ENCODE peak calls at places on chromosome 15, in six cellular contexts. One of them, this sample, is unnamed.

GRCh38 chr15:69475769-69476358 is 23.2 kb downstream of the RPLP1 start:
- DNase-seq in tibial nerve: peak
- DNase-seq in RWPE1: peak
- DNase-seq in glutamatergic neuron: peak
- DNase-seq in upper lobe of right lung: peak
- DNase-seq in HepG2: peak
- DNase-seq in this sample: no peak

GRCh38 chr15:68010366-68010765 is 43.7 kb upstream of the PIAS1 start:
- DNase-seq in HepG2: no peak
- DNase-seq in glutamatergic neuron: no peak
- DNase-seq in tibial nerve: no peak
- DNase-seq in upper lobe of right lung: no peak
- DNase-seq in RWPE1: no peak
- DNase-seq in this sample: no peak

GRCh38 chr15:89402406-89402805 is 67.8 kb upstream of the POLG start:
- DNase-seq in glutamatergic neuron: no peak
- DNase-seq in HepG2: no peak
- DNase-seq in tibial nerve: no peak
- DNase-seq in RWPE1: no peak
- DNase-seq in upper lobe of right lung: no peak
- DNase-seq in this sample: no peak

GRCh38 chr15:25689592-25689991 is 173.5 kb downstream of the ATP10A start:
- DNase-seq in HepG2: no peak
- DNase-seq in tibial nerve: no peak
- DNase-seq in RWPE1: no peak
- DNase-seq in glutamatergic neuron: no peak
- DNase-seq in upper lobe of right lung: peak
- DNase-seq in this sample: peak

GRCh38 chr15:65088643-65089021 is 12.1 kb downstream of the KBTBD13 start:
- DNase-seq in RWPE1: no peak
- DNase-seq in upper lobe of right lung: no peak
- DNase-seq in HepG2: peak
- DNase-seq in tibial nerve: no peak
- DNase-seq in glutamatergic neuron: no peak
- DNase-seq in this sample: no peak

GRCh38 chr15:90375071-90375470 is 13.0 kb upstream of the IQGAP1 start:
- DNase-seq in HepG2: no peak
- DNase-seq in RWPE1: no peak
- DNase-seq in glutamatergic neuron: no peak
- DNase-seq in upper lobe of right lung: no peak
- DNase-seq in tibial nerve: no peak
- DNase-seq in this sample: no peak

GRCh38 chr15:77898811-77899730 is 178.4 kb downstream of the TBC1D2B start:
- DNase-seq in RWPE1: no peak
- DNase-seq in tibial nerve: no peak
- DNase-seq in HepG2: no peak
- DNase-seq in glutamatergic neuron: peak
- DNase-seq in upper lobe of right lung: peak
- DNase-seq in this sample: peak

GRCh38 chr15:42048821-42049200 is 28.0 kb upstream of the PLA2G4E start:
- DNase-seq in tibial nerve: no peak
- DNase-seq in glutamatergic neuron: no peak
- DNase-seq in RWPE1: peak
- DNase-seq in upper lobe of right lung: no peak
- DNase-seq in HepG2: no peak
- DNase-seq in this sample: no peak

GRCh38 chr15:25051399-25052154 is 96.8 kb downstream of the SNRPN start:
- DNase-seq in glutamatergic neuron: no peak
- DNase-seq in tibial nerve: no peak
- DNase-seq in RWPE1: no peak
- DNase-seq in upper lobe of right lung: peak
- DNase-seq in HepG2: no peak
- DNase-seq in this sample: no peak

GRCh38 chr15:24764375-24765171 is 89.0 kb downstream of the NPAP1 start:
- DNase-seq in HepG2: no peak
- DNase-seq in glutamatergic neuron: no peak
- DNase-seq in RWPE1: no peak
- DNase-seq in upper lobe of right lung: no peak
- DNase-seq in tibial nerve: no peak
- DNase-seq in this sample: no peak

GRCh38 chr15:41949400-41950126 is 22.8 kb downstream of the EHD4 start:
- DNase-seq in upper lobe of right lung: no peak
- DNase-seq in HepG2: no peak
- DNase-seq in glutamatergic neuron: no peak
- DNase-seq in RWPE1: no peak
- DNase-seq in tibial nerve: no peak
- DNase-seq in this sample: no peak

GRCh38 chr15:66730168-66731014 is 28.4 kb downstream of the SMAD6 start:
- DNase-seq in upper lobe of right lung: no peak
- DNase-seq in tibial nerve: no peak
- DNase-seq in HepG2: no peak
- DNase-seq in glutamatergic neuron: no peak
- DNase-seq in RWPE1: no peak
- DNase-seq in this sample: no peak

GRCh38 chr15:76840830-76841460 is 64.2 kb downstream of the SCAPER start:
- DNase-seq in upper lobe of right lung: no peak
- DNase-seq in HepG2: peak
- DNase-seq in RWPE1: peak
- DNase-seq in glutamatergic neuron: no peak
- DNase-seq in tibial nerve: no peak
- DNase-seq in this sample: no peak

GRCh38 chr15:67125589-67126502 is 60.4 kb downstream of the SMAD3 start:
- DNase-seq in tibial nerve: peak
- DNase-seq in RWPE1: peak
- DNase-seq in upper lobe of right lung: no peak
- DNase-seq in glutamatergic neuron: no peak
- DNase-seq in HepG2: no peak
- DNase-seq in this sample: no peak

GRCh38 chr15:57319226-57319918 is 56.9 kb upstream of the CGNL1 start:
- DNase-seq in RWPE1: no peak
- DNase-seq in tibial nerve: no peak
- DNase-seq in HepG2: no peak
- DNase-seq in glutamatergic neuron: no peak
- DNase-seq in upper lobe of right lung: no peak
- DNase-seq in this sample: peak

GRCh38 chr15:79160211-79160610 is 69.6 kb upstream of the RASGRF1 start:
- DNase-seq in HepG2: no peak
- DNase-seq in glutamatergic neuron: no peak
- DNase-seq in RWPE1: no peak
- DNase-seq in upper lobe of right lung: no peak
- DNase-seq in tibial nerve: no peak
- DNase-seq in this sample: no peak

GRCh38 chr15:60721706-60722105 is 242.8 kb upstream of the ICE2 start:
- DNase-seq in upper lobe of right lung: no peak
- DNase-seq in HepG2: no peak
- DNase-seq in tibial nerve: no peak
- DNase-seq in RWPE1: peak
- DNase-seq in glutamatergic neuron: no peak
- DNase-seq in this sample: no peak

GRCh38 chr15:58179741-58180381 is 41.7 kb downstream of the AQP9 start:
- DNase-seq in glutamatergic neuron: no peak
- DNase-seq in HepG2: no peak
- DNase-seq in tibial nerve: no peak
- DNase-seq in upper lobe of right lung: no peak
- DNase-seq in RWPE1: peak
- DNase-seq in this sample: no peak

GRCh38 chr15:64903331-64903950 is 8.3 kb upstream of the ANKDD1A start:
- DNase-seq in glutamatergic neuron: no peak
- DNase-seq in HepG2: no peak
- DNase-seq in RWPE1: no peak
- DNase-seq in tibial nerve: no peak
- DNase-seq in upper lobe of right lung: no peak
- DNase-seq in this sample: no peak

GRCh38 chr15:81375461-81375860 is 1.4 kb upstream of the TMC3 start:
- DNase-seq in tibial nerve: no peak
- DNase-seq in upper lobe of right lung: no peak
- DNase-seq in HepG2: no peak
- DNase-seq in glutamatergic neuron: no peak
- DNase-seq in RWPE1: no peak
- DNase-seq in this sample: no peak

GRCh38 chr15:92149029-92149428 is 244.7 kb upstream of the ST8SIA2 start:
- DNase-seq in tibial nerve: no peak
- DNase-seq in glutamatergic neuron: no peak
- DNase-seq in upper lobe of right lung: no peak
- DNase-seq in RWPE1: no peak
- DNase-seq in HepG2: no peak
- DNase-seq in this sample: no peak

GRCh38 chr15:92807971-92808571 is 92.1 kb upstream of the CHD2 start:
- DNase-seq in HepG2: no peak
- DNase-seq in glutamatergic neuron: no peak
- DNase-seq in tibial nerve: peak
- DNase-seq in upper lobe of right lung: no peak
- DNase-seq in RWPE1: no peak
- DNase-seq in this sample: no peak

GRCh38 chr15:38610748-38611147 is 46.1 kb upstream of the RASGRP1 start:
- DNase-seq in tibial nerve: no peak
- DNase-seq in glutamatergic neuron: no peak
- DNase-seq in HepG2: no peak
- DNase-seq in RWPE1: no peak
- DNase-seq in upper lobe of right lung: no peak
- DNase-seq in this sample: no peak
- TF ChIP-seq CTCF in tibial nerve: no peak
- TF ChIP-seq CTCF in glutamatergic neuron: no peak
- TF ChIP-seq CTCF in HepG2: no peak
- TF ChIP-seq CTCF in RWPE1: no peak
- TF ChIP-seq CTCF in upper lobe of right lung: no peak
- TF ChIP-seq CTCF in this sample: no peak

DNA sequence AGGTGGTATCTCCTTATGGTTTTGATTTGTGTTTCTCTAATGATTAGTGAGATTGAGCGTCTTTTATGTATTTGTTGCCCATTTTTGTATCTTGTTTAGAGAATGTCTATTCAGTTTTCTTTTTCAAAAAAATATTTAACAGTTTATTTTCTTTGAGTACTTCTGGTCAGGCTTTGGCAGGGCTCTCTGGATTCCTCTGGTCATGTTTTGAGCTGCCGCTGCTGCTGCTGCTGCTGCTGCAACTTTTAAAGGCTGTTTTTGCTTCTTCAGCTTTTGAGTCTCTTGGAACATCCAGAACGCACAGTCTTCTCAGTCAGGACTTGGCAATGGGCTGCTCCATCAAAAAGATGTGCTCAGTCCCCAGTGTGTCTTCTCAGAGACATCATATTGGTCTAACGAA is 40.1 kb downstream of the REC114 start:
- DNase-seq in upper lobe of right lung: no peak
- DNase-seq in tibial nerve: no peak
- DNase-seq in glutamatergic neuron: no peak
- DNase-seq in RWPE1: no peak
- DNase-seq in HepG2: no peak
- DNase-seq in this sample: no peak
- TF ChIP-seq CTCF in upper lobe of right lung: no peak
- TF ChIP-seq CTCF in tibial nerve: no peak
- TF ChIP-seq CTCF in glutamatergic neuron: no peak
- TF ChIP-seq CTCF in RWPE1: no peak
- TF ChIP-seq CTCF in HepG2: no peak
- TF ChIP-seq CTCF in this sample: no peak

GRCh38 chr15:39549912-39550311 is 31.0 kb upstream of the THBS1 start:
- DNase-seq in HepG2: no peak
- DNase-seq in RWPE1: no peak
- DNase-seq in glutamatergic neuron: no peak
- DNase-seq in upper lobe of right lung: no peak
- DNase-seq in tibial nerve: peak
- DNase-seq in this sample: no peak

GRCh38 chr15:39546842-39547241 is 34.0 kb upstream of the THBS1 start:
- DNase-seq in RWPE1: no peak
- DNase-seq in glutamatergic neuron: no peak
- DNase-seq in HepG2: no peak
- DNase-seq in upper lobe of right lung: no peak
- DNase-seq in tibial nerve: no peak
- DNase-seq in this sample: no peak

GRCh38 chr15:39551476-39551875 is 29.4 kb upstream of the THBS1 start:
- DNase-seq in upper lobe of right lung: no peak
- DNase-seq in tibial nerve: no peak
- DNase-seq in RWPE1: no peak
- DNase-seq in glutamatergic neuron: no peak
- DNase-seq in HepG2: no peak
- DNase-seq in this sample: no peak

GRCh38 chr15:39552546-39552945 is 28.3 kb upstream of the THBS1 start:
- DNase-seq in tibial nerve: no peak
- DNase-seq in RWPE1: no peak
- DNase-seq in upper lobe of right lung: no peak
- DNase-seq in HepG2: no peak
- DNase-seq in glutamatergic neuron: no peak
- DNase-seq in this sample: no peak

DNA sequence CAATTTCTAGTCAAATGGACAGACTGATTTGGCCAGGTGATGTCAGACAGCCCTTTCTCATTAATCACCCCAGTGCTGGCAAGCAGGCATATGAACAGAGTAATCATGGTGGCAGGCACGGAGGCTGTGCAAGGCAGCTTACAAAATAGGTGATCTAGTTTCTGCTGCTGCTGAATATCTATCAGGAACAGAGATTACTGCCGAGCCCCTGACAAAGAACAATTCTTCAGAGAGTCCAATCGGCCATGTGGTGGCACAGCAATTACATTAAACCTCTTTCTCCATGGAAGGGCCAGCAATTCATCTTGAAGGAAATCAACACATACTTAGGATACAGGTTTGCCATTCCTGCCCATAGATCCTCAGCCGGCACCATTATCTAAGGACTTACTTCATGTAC is 32.3 kb upstream of the THBS1 start:
- DNase-seq in HepG2: no peak
- DNase-seq in tibial nerve: no peak
- DNase-seq in glutamatergic neuron: no peak
- DNase-seq in upper lobe of right lung: no peak
- DNase-seq in RWPE1: no peak
- DNase-seq in this sample: no peak
- TF ChIP-seq CTCF in HepG2: no peak
- TF ChIP-seq CTCF in tibial nerve: no peak
- TF ChIP-seq CTCF in glutamatergic neuron: no peak
- TF ChIP-seq CTCF in upper lobe of right lung: no peak
- TF ChIP-seq CTCF in RWPE1: no peak
- TF ChIP-seq CTCF in this sample: no peak

GRCh38 chr15:74954515-74954914 is 2.1 kb downstream of the RPP25 start:
- DNase-seq in glutamatergic neuron: no peak
- DNase-seq in HepG2: no peak
- DNase-seq in upper lobe of right lung: no peak
- DNase-seq in tibial nerve: no peak
- DNase-seq in RWPE1: no peak
- DNase-seq in this sample: no peak

GRCh38 chr15:74957301-74958035 is 896 bp upstream of the RPP25 start:
- DNase-seq in upper lobe of right lung: peak
- DNase-seq in glutamatergic neuron: no peak
- DNase-seq in tibial nerve: no peak
- DNase-seq in HepG2: no peak
- DNase-seq in RWPE1: no peak
- DNase-seq in this sample: no peak

GRCh38 chr15:74956648-74957300 is at the start of gene RPP25:
- DNase-seq in glutamatergic neuron: peak
- DNase-seq in tibial nerve: peak
- DNase-seq in RWPE1: peak
- DNase-seq in HepG2: peak
- DNase-seq in upper lobe of right lung: peak
- DNase-seq in this sample: no peak

GRCh38 chr15:74955017-74955416 is 1.6 kb downstream of the RPP25 start:
- DNase-seq in upper lobe of right lung: no peak
- DNase-seq in HepG2: no peak
- DNase-seq in tibial nerve: no peak
- DNase-seq in RWPE1: no peak
- DNase-seq in glutamatergic neuron: no peak
- DNase-seq in this sample: no peak

GRCh38 chr15:74955796-74956647 is 550 bp downstream of the RPP25 start:
- DNase-seq in RWPE1: peak
- DNase-seq in glutamatergic neuron: peak
- DNase-seq in tibial nerve: peak
- DNase-seq in HepG2: no peak
- DNase-seq in upper lobe of right lung: peak
- DNase-seq in this sample: no peak
- TF ChIP-seq CTCF in RWPE1: peak
- TF ChIP-seq CTCF in glutamatergic neuron: peak
- TF ChIP-seq CTCF in tibial nerve: peak
- TF ChIP-seq CTCF in HepG2: no peak
- TF ChIP-seq CTCF in upper lobe of right lung: peak
- TF ChIP-seq CTCF in this sample: peak

This sample was measured in chondrocyte.